ENCODE peak calls at places on chromosomes 4 and X, in six cellular contexts. One of them, this sample, is unnamed.

GRCh38 chrX:72094894-72095293 is 36.8 kb downstream of the RTL5 start:
- DNase-seq in brain microvascular endothelial cell: peak; percentile 43
- DNase-seq in type B pancreatic cell: no peak
- DNase-seq in lower leg skin: peak; percentile 83
- DNase-seq in nephron progenitor cell: no peak
- DNase-seq in tibial artery: no peak
- DNase-seq in this sample: peak; percentile 19

GRCh38 chr4:17366496-17366895 is 145.4 kb downstream of the QDPR start:
- DNase-seq in tibial artery: no peak
- DNase-seq in type B pancreatic cell: no peak
- DNase-seq in brain microvascular endothelial cell: no peak
- DNase-seq in nephron progenitor cell: no peak
- DNase-seq in lower leg skin: no peak
- DNase-seq in this sample: no peak

GRCh38 chr4:20944961-20945360 is 244.7 kb downstream of the PACRGL start:
- DNase-seq in type B pancreatic cell: no peak
- DNase-seq in nephron progenitor cell: no peak
- DNase-seq in lower leg skin: no peak
- DNase-seq in tibial artery: no peak
- DNase-seq in brain microvascular endothelial cell: no peak
- DNase-seq in this sample: no peak

GRCh38 chrX:137545711-137546651 is 19.9 kb upstream of the ZIC3 start:
- DNase-seq in type B pancreatic cell: no peak
- DNase-seq in lower leg skin: no peak
- DNase-seq in tibial artery: no peak
- DNase-seq in nephron progenitor cell: no peak
- DNase-seq in brain microvascular endothelial cell: no peak
- DNase-seq in this sample: no peak

GRCh38 chrX:23610491-23610890 is 56.8 kb upstream of the PRDX4 start:
- DNase-seq in type B pancreatic cell: no peak
- DNase-seq in tibial artery: no peak
- DNase-seq in brain microvascular endothelial cell: no peak
- DNase-seq in lower leg skin: no peak
- DNase-seq in nephron progenitor cell: no peak
- DNase-seq in this sample: no peak

GRCh38 chr4:168634276-168634802 is 137.5 kb downstream of the PALLD start:
- DNase-seq in brain microvascular endothelial cell: peak; percentile 97
- DNase-seq in type B pancreatic cell: peak; percentile 73
- DNase-seq in tibial artery: no peak
- DNase-seq in nephron progenitor cell: peak; percentile 50
- DNase-seq in lower leg skin: peak; percentile 75
- DNase-seq in this sample: no peak

GRCh38 chr4:76090241-76090691 is 15.8 kb downstream of the ART3 start:
- DNase-seq in brain microvascular endothelial cell: peak; percentile 95
- DNase-seq in type B pancreatic cell: no peak
- DNase-seq in nephron progenitor cell: no peak
- DNase-seq in tibial artery: no peak
- DNase-seq in lower leg skin: no peak
- DNase-seq in this sample: no peak

GRCh38 chr4:52945982-52946381 is 83.9 kb downstream of the RASL11B start:
- DNase-seq in brain microvascular endothelial cell: no peak
- DNase-seq in nephron progenitor cell: no peak
- DNase-seq in type B pancreatic cell: no peak
- DNase-seq in lower leg skin: no peak
- DNase-seq in tibial artery: no peak
- DNase-seq in this sample: no peak

GRCh38 chr4:31366041-31366440 is 645.9 kb downstream of the PCDH7 start:
- DNase-seq in lower leg skin: no peak
- DNase-seq in brain microvascular endothelial cell: peak; percentile 29
- DNase-seq in tibial artery: no peak
- DNase-seq in type B pancreatic cell: no peak
- DNase-seq in nephron progenitor cell: no peak
- DNase-seq in this sample: no peak

GRCh38 chrX:112967341-112967740 is 126.7 kb upstream of the AMOT start:
- DNase-seq in lower leg skin: no peak
- DNase-seq in brain microvascular endothelial cell: no peak
- DNase-seq in tibial artery: no peak
- DNase-seq in type B pancreatic cell: no peak
- DNase-seq in nephron progenitor cell: no peak
- DNase-seq in this sample: no peak

GRCh38 chr4:89277412-89277811 is 30.2 kb downstream of the GPRIN3 start:
- DNase-seq in lower leg skin: no peak
- DNase-seq in brain microvascular endothelial cell: peak; percentile 2
- DNase-seq in type B pancreatic cell: no peak
- DNase-seq in tibial artery: no peak
- DNase-seq in nephron progenitor cell: no peak
- DNase-seq in this sample: no peak

GRCh38 chr4:124318292-124318691 is 394.2 kb downstream of the ANKRD50 start:
- DNase-seq in nephron progenitor cell: no peak
- DNase-seq in tibial artery: no peak
- DNase-seq in lower leg skin: no peak
- DNase-seq in brain microvascular endothelial cell: no peak
- DNase-seq in type B pancreatic cell: no peak
- DNase-seq in this sample: no peak

GRCh38 chr4:186570193-186570996 is 15.0 kb upstream of the MTNR1A start:
- DNase-seq in brain microvascular endothelial cell: peak; percentile 68
- DNase-seq in type B pancreatic cell: no peak
- DNase-seq in tibial artery: no peak
- DNase-seq in nephron progenitor cell: peak; percentile 12
- DNase-seq in lower leg skin: no peak
- DNase-seq in this sample: no peak

GRCh38 chr4:1412376-1413220 is 6.4 kb upstream of the NKX1-1 start:
- DNase-seq in type B pancreatic cell: no peak
- DNase-seq in lower leg skin: peak; percentile 77
- DNase-seq in brain microvascular endothelial cell: no peak
- DNase-seq in nephron progenitor cell: no peak
- DNase-seq in tibial artery: peak; percentile 58
- DNase-seq in this sample: no peak

GRCh38 chrX:96985046-96985445 is 101.3 kb downstream of the RPA4 start:
- DNase-seq in brain microvascular endothelial cell: no peak
- DNase-seq in lower leg skin: no peak
- DNase-seq in type B pancreatic cell: no peak
- DNase-seq in tibial artery: no peak
- DNase-seq in nephron progenitor cell: no peak
- DNase-seq in this sample: no peak

GRCh38 chr4:7815981-7816380 is 123.7 kb downstream of the AFAP1 start:
- DNase-seq in brain microvascular endothelial cell: no peak
- DNase-seq in nephron progenitor cell: no peak
- DNase-seq in lower leg skin: no peak
- DNase-seq in type B pancreatic cell: no peak
- DNase-seq in tibial artery: no peak
- DNase-seq in this sample: no peak

GRCh38 chr4:68079918-68080317 is 49.8 kb downstream of the TMPRSS11F start:
- DNase-seq in brain microvascular endothelial cell: no peak
- DNase-seq in lower leg skin: no peak
- DNase-seq in type B pancreatic cell: no peak
- DNase-seq in tibial artery: no peak
- DNase-seq in nephron progenitor cell: no peak
- DNase-seq in this sample: no peak

GRCh38 chr4:40976343-40976742 is 226.6 kb downstream of the NSUN7 start:
- DNase-seq in brain microvascular endothelial cell: no peak
- DNase-seq in nephron progenitor cell: peak; percentile 34
- DNase-seq in type B pancreatic cell: no peak
- DNase-seq in lower leg skin: no peak
- DNase-seq in tibial artery: no peak
- DNase-seq in this sample: no peak

GRCh38 chrX:14427614-14428013 is 101.7 kb upstream of the GLRA2 start:
- DNase-seq in nephron progenitor cell: no peak
- DNase-seq in tibial artery: no peak
- DNase-seq in type B pancreatic cell: no peak
- DNase-seq in brain microvascular endothelial cell: no peak
- DNase-seq in lower leg skin: no peak
- DNase-seq in this sample: no peak

GRCh38 chr4:54843106-54843505 is 185.3 kb downstream of the KIT start:
- DNase-seq in type B pancreatic cell: no peak
- DNase-seq in brain microvascular endothelial cell: no peak
- DNase-seq in tibial artery: no peak
- DNase-seq in lower leg skin: no peak
- DNase-seq in nephron progenitor cell: no peak
- DNase-seq in this sample: no peak

GRCh38 chr4:54842226-54843055 is 184.7 kb downstream of the KIT start:
- DNase-seq in nephron progenitor cell: no peak
- DNase-seq in type B pancreatic cell: no peak
- DNase-seq in lower leg skin: no peak
- DNase-seq in tibial artery: no peak
- DNase-seq in brain microvascular endothelial cell: no peak
- DNase-seq in this sample: no peak

GRCh38 chr4:54840430-54840829 is 182.7 kb downstream of the KIT start:
- DNase-seq in type B pancreatic cell: no peak
- DNase-seq in nephron progenitor cell: no peak
- DNase-seq in brain microvascular endothelial cell: no peak
- DNase-seq in tibial artery: no peak
- DNase-seq in lower leg skin: no peak
- DNase-seq in this sample: no peak

GRCh38 chr4:54843946-54844345 is 186.2 kb downstream of the KIT start:
- DNase-seq in tibial artery: no peak
- DNase-seq in nephron progenitor cell: no peak
- DNase-seq in type B pancreatic cell: no peak
- DNase-seq in lower leg skin: no peak
- DNase-seq in brain microvascular endothelial cell: no peak
- DNase-seq in this sample: no peak

DNA sequence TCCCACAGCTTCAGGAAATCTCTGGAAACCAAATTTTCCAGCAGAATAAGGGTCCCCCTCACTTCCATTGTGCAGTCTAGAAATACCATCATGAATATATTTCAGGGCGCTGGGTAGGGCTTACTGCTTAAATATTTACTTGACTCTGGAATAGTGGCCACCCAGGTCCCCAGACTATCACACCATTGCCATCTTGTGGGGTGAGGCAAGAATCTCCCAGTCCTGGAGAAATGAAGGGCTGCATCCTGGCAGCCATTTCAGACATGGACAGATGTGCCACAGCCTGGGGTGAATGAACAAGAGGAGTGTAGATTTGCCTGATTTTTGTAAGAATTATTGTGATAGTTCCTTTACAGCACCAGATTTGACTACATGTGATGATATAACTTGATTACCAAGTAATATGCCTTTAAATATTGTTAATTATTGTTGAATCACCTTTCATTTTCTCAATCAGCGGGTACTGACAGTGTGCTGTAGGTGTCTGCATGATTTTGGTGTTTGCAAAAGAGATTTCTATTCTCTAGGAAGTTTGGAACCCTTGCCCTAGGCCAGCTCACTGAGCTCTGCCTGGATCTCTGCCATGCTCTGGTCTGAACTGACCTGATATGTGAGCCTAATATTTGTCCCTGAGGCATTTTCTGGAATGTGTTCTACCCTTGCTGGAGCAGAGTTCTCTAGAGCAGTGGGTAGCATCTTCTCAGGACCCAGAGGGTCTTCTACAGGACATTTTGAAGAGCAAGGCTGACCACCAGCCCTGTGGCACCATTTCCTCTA is 183.4 kb downstream of the KIT start:
- DNase-seq in type B pancreatic cell: no peak
- DNase-seq in brain microvascular endothelial cell: peak; percentile 33
- DNase-seq in tibial artery: no peak
- DNase-seq in nephron progenitor cell: no peak
- DNase-seq in lower leg skin: no peak
- DNase-seq in this sample: no peak
- TF ChIP-seq CTCF in type B pancreatic cell: peak; percentile 25
- TF ChIP-seq CTCF in brain microvascular endothelial cell: peak; percentile 50
- TF ChIP-seq CTCF in tibial artery: peak; percentile 21
- TF ChIP-seq CTCF in nephron progenitor cell: no peak
- TF ChIP-seq CTCF in lower leg skin: no peak
- TF ChIP-seq CTCF in this sample: no peak

GRCh38 chrX:57573754-57574153 is 18.1 kb upstream of the ZXDB start:
- DNase-seq in tibial artery: no peak
- DNase-seq in nephron progenitor cell: peak; percentile 4
- DNase-seq in brain microvascular endothelial cell: no peak
- DNase-seq in lower leg skin: no peak
- DNase-seq in type B pancreatic cell: no peak
- DNase-seq in this sample: no peak
- TF ChIP-seq CTCF in tibial artery: peak; percentile 25
- TF ChIP-seq CTCF in nephron progenitor cell: peak; percentile 29
- TF ChIP-seq CTCF in brain microvascular endothelial cell: peak; percentile 55
- TF ChIP-seq CTCF in lower leg skin: no peak
- TF ChIP-seq CTCF in type B pancreatic cell: peak; percentile 55
- TF ChIP-seq CTCF in this sample: no peak

DNA sequence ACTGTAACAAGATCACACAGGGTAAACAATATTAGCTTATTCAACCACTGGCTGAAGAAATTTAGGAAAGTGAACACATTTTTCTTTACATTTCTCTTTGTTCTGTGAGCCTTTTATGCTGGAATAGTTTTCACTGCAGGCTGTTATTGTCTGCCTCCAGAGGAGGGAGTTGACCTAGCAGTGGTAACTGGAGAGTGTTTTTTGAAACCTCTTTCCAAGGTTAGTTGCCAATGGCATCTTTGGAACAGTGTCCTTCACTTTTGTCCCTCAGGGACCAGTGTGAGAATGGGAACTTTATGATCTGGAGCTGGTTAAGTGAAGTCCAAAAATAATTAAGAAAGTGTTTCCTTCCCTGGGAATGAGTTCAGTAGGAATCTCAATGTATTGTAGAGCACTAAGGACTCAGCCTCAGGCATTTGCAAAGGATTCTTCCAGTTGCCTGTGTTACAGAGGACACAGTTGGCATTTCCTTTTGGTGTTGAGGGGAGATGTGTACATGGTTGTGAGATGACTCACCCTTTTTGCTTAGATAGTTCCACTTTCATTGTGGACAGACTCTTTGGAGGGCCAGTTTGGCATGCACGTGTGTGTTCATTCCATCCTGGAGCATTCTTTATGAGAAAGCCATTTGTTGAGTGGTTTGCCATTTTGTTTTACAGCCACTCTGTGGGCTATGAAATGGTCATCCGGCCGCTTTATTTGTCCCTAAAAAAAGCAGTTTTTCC is 61.3 kb downstream of the AR start:
- DNase-seq in nephron progenitor cell: no peak
- DNase-seq in type B pancreatic cell: no peak
- DNase-seq in brain microvascular endothelial cell: peak; percentile 80
- DNase-seq in tibial artery: no peak
- DNase-seq in lower leg skin: no peak
- DNase-seq in this sample: no peak
- TF ChIP-seq CTCF in nephron progenitor cell: no peak
- TF ChIP-seq CTCF in type B pancreatic cell: no peak
- TF ChIP-seq CTCF in brain microvascular endothelial cell: peak; percentile 38
- TF ChIP-seq CTCF in tibial artery: no peak
- TF ChIP-seq CTCF in lower leg skin: no peak
- TF ChIP-seq CTCF in this sample: no peak

GRCh38 chr4:3766207-3766790 is at the start of gene ADRA2C:
- DNase-seq in brain microvascular endothelial cell: no peak
- DNase-seq in lower leg skin: no peak
- DNase-seq in tibial artery: no peak
- DNase-seq in nephron progenitor cell: peak; percentile 64
- DNase-seq in type B pancreatic cell: no peak
- DNase-seq in this sample: peak; percentile 60

GRCh38 chr4:3768842-3769641 is 2.9 kb downstream of the ADRA2C start:
- DNase-seq in type B pancreatic cell: no peak
- DNase-seq in lower leg skin: no peak
- DNase-seq in tibial artery: no peak
- DNase-seq in brain microvascular endothelial cell: no peak
- DNase-seq in nephron progenitor cell: peak; percentile 39
- DNase-seq in this sample: no peak

GRCh38 chr4:3769642-3770184 is 3.5 kb downstream of the ADRA2C start:
- DNase-seq in type B pancreatic cell: no peak
- DNase-seq in lower leg skin: no peak
- DNase-seq in brain microvascular endothelial cell: no peak
- DNase-seq in nephron progenitor cell: no peak
- DNase-seq in tibial artery: no peak
- DNase-seq in this sample: no peak

GRCh38 chr4:3766791-3767561 is 791 bp downstream of the ADRA2C start:
- DNase-seq in brain microvascular endothelial cell: no peak
- DNase-seq in tibial artery: peak; percentile 82
- DNase-seq in type B pancreatic cell: no peak
- DNase-seq in lower leg skin: no peak
- DNase-seq in nephron progenitor cell: peak; percentile 64
- DNase-seq in this sample: peak; percentile 77

GRCh38 chr4:3767569-3768288 is 1.5 kb downstream of the ADRA2C start:
- DNase-seq in brain microvascular endothelial cell: no peak
- DNase-seq in nephron progenitor cell: peak; percentile 59
- DNase-seq in lower leg skin: no peak
- DNase-seq in type B pancreatic cell: no peak
- DNase-seq in tibial artery: no peak
- DNase-seq in this sample: peak; percentile 63
- TF ChIP-seq CTCF in brain microvascular endothelial cell: peak; percentile 9
- TF ChIP-seq CTCF in nephron progenitor cell: peak; percentile 32
- TF ChIP-seq CTCF in lower leg skin: no peak
- TF ChIP-seq CTCF in type B pancreatic cell: peak; percentile 61
- TF ChIP-seq CTCF in tibial artery: no peak
- TF ChIP-seq CTCF in this sample: peak; percentile 38